ENCODE peak calls at places on chromosomes 3 and 15, in ten cellular contexts. One of them, this sample, is unnamed.

GRCh38 chr3:189169728-189170127 is 2.0 kb upstream of the TPRG1 start:
- DNase-seq in ELR: peak
- DNase-seq in mesendoderm: peak
- DNase-seq in uterus: no peak
- DNase-seq in choroid plexus epithelial cell: no peak
- DNase-seq in NCI-H748 treated with DMSO at 0.1 percent for 48 hours: peak
- DNase-seq in T47D: no peak
- DNase-seq in lower leg skin: no peak
- DNase-seq in DND-41: no peak
- DNase-seq in activated naive CD8-positive, alpha-beta T cell treated with anti-CD3 and anti-CD28 coated beads, Interleukin-2, amount 50 U/mL, for 24 hours: no peak
- DNase-seq in this sample: no peak

GRCh38 chr3:135878501-135878900 is 87.0 kb upstream of the PPP2R3A start:
- DNase-seq in choroid plexus epithelial cell: no peak
- DNase-seq in DND-41: no peak
- DNase-seq in NCI-H748 treated with DMSO at 0.1 percent for 48 hours: no peak
- DNase-seq in mesendoderm: no peak
- DNase-seq in T47D: no peak
- DNase-seq in lower leg skin: no peak
- DNase-seq in ELR: peak
- DNase-seq in activated naive CD8-positive, alpha-beta T cell treated with anti-CD3 and anti-CD28 coated beads, Interleukin-2, amount 50 U/mL, for 24 hours: no peak
- DNase-seq in uterus: no peak
- DNase-seq in this sample: no peak

GRCh38 chr15:80599359-80599758 is 95.8 kb upstream of the ABHD17C start:
- DNase-seq in mesendoderm: no peak
- DNase-seq in NCI-H748 treated with DMSO at 0.1 percent for 48 hours: no peak
- DNase-seq in lower leg skin: no peak
- DNase-seq in T47D: no peak
- DNase-seq in choroid plexus epithelial cell: peak
- DNase-seq in DND-41: no peak
- DNase-seq in activated naive CD8-positive, alpha-beta T cell treated with anti-CD3 and anti-CD28 coated beads, Interleukin-2, amount 50 U/mL, for 24 hours: no peak
- DNase-seq in ELR: peak
- DNase-seq in uterus: no peak
- DNase-seq in this sample: peak

GRCh38 chr15:30065025-30065801 is 17.5 kb upstream of the GOLGA8J start:
- DNase-seq in choroid plexus epithelial cell: peak
- DNase-seq in ELR: peak
- DNase-seq in NCI-H748 treated with DMSO at 0.1 percent for 48 hours: no peak
- DNase-seq in activated naive CD8-positive, alpha-beta T cell treated with anti-CD3 and anti-CD28 coated beads, Interleukin-2, amount 50 U/mL, for 24 hours: no peak
- DNase-seq in lower leg skin: no peak
- DNase-seq in DND-41: no peak
- DNase-seq in uterus: no peak
- DNase-seq in mesendoderm: no peak
- DNase-seq in T47D: no peak
- DNase-seq in this sample: peak

GRCh38 chr15:59137566-59137965 is 32.6 kb downstream of the CCNB2 start:
- DNase-seq in uterus: no peak
- DNase-seq in NCI-H748 treated with DMSO at 0.1 percent for 48 hours: no peak
- DNase-seq in activated naive CD8-positive, alpha-beta T cell treated with anti-CD3 and anti-CD28 coated beads, Interleukin-2, amount 50 U/mL, for 24 hours: peak
- DNase-seq in ELR: no peak
- DNase-seq in T47D: no peak
- DNase-seq in DND-41: no peak
- DNase-seq in mesendoderm: no peak
- DNase-seq in choroid plexus epithelial cell: no peak
- DNase-seq in lower leg skin: no peak
- DNase-seq in this sample: no peak

GRCh38 chr3:120302361-120302760 is 17.3 kb upstream of the GPR156 start:
- DNase-seq in activated naive CD8-positive, alpha-beta T cell treated with anti-CD3 and anti-CD28 coated beads, Interleukin-2, amount 50 U/mL, for 24 hours: no peak
- DNase-seq in choroid plexus epithelial cell: peak
- DNase-seq in lower leg skin: no peak
- DNase-seq in mesendoderm: peak
- DNase-seq in DND-41: no peak
- DNase-seq in uterus: no peak
- DNase-seq in NCI-H748 treated with DMSO at 0.1 percent for 48 hours: no peak
- DNase-seq in T47D: no peak
- DNase-seq in ELR: no peak
- DNase-seq in this sample: peak

GRCh38 chr3:95521396-95521795 is 1293.0 kb upstream of the EPHA6 start:
- DNase-seq in lower leg skin: no peak
- DNase-seq in T47D: no peak
- DNase-seq in uterus: no peak
- DNase-seq in DND-41: no peak
- DNase-seq in activated naive CD8-positive, alpha-beta T cell treated with anti-CD3 and anti-CD28 coated beads, Interleukin-2, amount 50 U/mL, for 24 hours: no peak
- DNase-seq in NCI-H748 treated with DMSO at 0.1 percent for 48 hours: no peak
- DNase-seq in choroid plexus epithelial cell: no peak
- DNase-seq in ELR: no peak
- DNase-seq in mesendoderm: no peak
- DNase-seq in this sample: no peak

GRCh38 chr3:128969993-128970740 is 23.7 kb downstream of the CFAP92 start:
- DNase-seq in uterus: peak
- DNase-seq in DND-41: peak
- DNase-seq in lower leg skin: no peak
- DNase-seq in T47D: no peak
- DNase-seq in mesendoderm: peak
- DNase-seq in choroid plexus epithelial cell: peak
- DNase-seq in NCI-H748 treated with DMSO at 0.1 percent for 48 hours: peak
- DNase-seq in activated naive CD8-positive, alpha-beta T cell treated with anti-CD3 and anti-CD28 coated beads, Interleukin-2, amount 50 U/mL, for 24 hours: peak
- DNase-seq in ELR: peak
- DNase-seq in this sample: peak

GRCh38 chr15:57213783-57214366 is 162.4 kb upstream of the CGNL1 start:
- DNase-seq in choroid plexus epithelial cell: peak
- DNase-seq in T47D: no peak
- DNase-seq in DND-41: no peak
- DNase-seq in ELR: peak
- DNase-seq in mesendoderm: peak
- DNase-seq in lower leg skin: no peak
- DNase-seq in activated naive CD8-positive, alpha-beta T cell treated with anti-CD3 and anti-CD28 coated beads, Interleukin-2, amount 50 U/mL, for 24 hours: no peak
- DNase-seq in uterus: no peak
- DNase-seq in NCI-H748 treated with DMSO at 0.1 percent for 48 hours: peak
- DNase-seq in this sample: peak

GRCh38 chr15:93035092-93035915 is 53.7 kb downstream of the RGMA start:
- DNase-seq in ELR: no peak
- DNase-seq in NCI-H748 treated with DMSO at 0.1 percent for 48 hours: no peak
- DNase-seq in uterus: peak
- DNase-seq in activated naive CD8-positive, alpha-beta T cell treated with anti-CD3 and anti-CD28 coated beads, Interleukin-2, amount 50 U/mL, for 24 hours: no peak
- DNase-seq in DND-41: no peak
- DNase-seq in mesendoderm: no peak
- DNase-seq in T47D: no peak
- DNase-seq in lower leg skin: peak
- DNase-seq in choroid plexus epithelial cell: no peak
- DNase-seq in this sample: no peak

GRCh38 chr3:171873561-171873960 is 30.4 kb downstream of the TMEM212 start:
- DNase-seq in DND-41: no peak
- DNase-seq in T47D: no peak
- DNase-seq in ELR: peak
- DNase-seq in NCI-H748 treated with DMSO at 0.1 percent for 48 hours: no peak
- DNase-seq in choroid plexus epithelial cell: peak
- DNase-seq in mesendoderm: no peak
- DNase-seq in activated naive CD8-positive, alpha-beta T cell treated with anti-CD3 and anti-CD28 coated beads, Interleukin-2, amount 50 U/mL, for 24 hours: no peak
- DNase-seq in lower leg skin: no peak
- DNase-seq in uterus: no peak
- DNase-seq in this sample: peak

GRCh38 chr15:99433757-99434211 is 132.0 kb upstream of the MEF2A start:
- DNase-seq in ELR: no peak
- DNase-seq in T47D: no peak
- DNase-seq in NCI-H748 treated with DMSO at 0.1 percent for 48 hours: no peak
- DNase-seq in choroid plexus epithelial cell: no peak
- DNase-seq in mesendoderm: no peak
- DNase-seq in activated naive CD8-positive, alpha-beta T cell treated with anti-CD3 and anti-CD28 coated beads, Interleukin-2, amount 50 U/mL, for 24 hours: peak
- DNase-seq in DND-41: no peak
- DNase-seq in lower leg skin: peak
- DNase-seq in uterus: no peak
- DNase-seq in this sample: no peak

GRCh38 chr3:71039332-71039731 is 544.2 kb downstream of the FOXP1 start:
- DNase-seq in ELR: no peak
- DNase-seq in NCI-H748 treated with DMSO at 0.1 percent for 48 hours: no peak
- DNase-seq in uterus: no peak
- DNase-seq in T47D: no peak
- DNase-seq in DND-41: no peak
- DNase-seq in lower leg skin: no peak
- DNase-seq in choroid plexus epithelial cell: no peak
- DNase-seq in mesendoderm: no peak
- DNase-seq in activated naive CD8-positive, alpha-beta T cell treated with anti-CD3 and anti-CD28 coated beads, Interleukin-2, amount 50 U/mL, for 24 hours: no peak
- DNase-seq in this sample: no peak

GRCh38 chr3:119841808-119842471 is 60.0 kb downstream of the NR1I2 start:
- DNase-seq in choroid plexus epithelial cell: peak
- DNase-seq in ELR: peak
- DNase-seq in lower leg skin: no peak
- DNase-seq in T47D: no peak
- DNase-seq in uterus: no peak
- DNase-seq in DND-41: no peak
- DNase-seq in NCI-H748 treated with DMSO at 0.1 percent for 48 hours: no peak
- DNase-seq in activated naive CD8-positive, alpha-beta T cell treated with anti-CD3 and anti-CD28 coated beads, Interleukin-2, amount 50 U/mL, for 24 hours: no peak
- DNase-seq in mesendoderm: peak
- DNase-seq in this sample: no peak

GRCh38 chr3:87088984-87089841 is 98.3 kb upstream of the VGLL3 start:
- DNase-seq in uterus: peak
- DNase-seq in choroid plexus epithelial cell: peak
- DNase-seq in NCI-H748 treated with DMSO at 0.1 percent for 48 hours: no peak
- DNase-seq in DND-41: no peak
- DNase-seq in ELR: peak
- DNase-seq in activated naive CD8-positive, alpha-beta T cell treated with anti-CD3 and anti-CD28 coated beads, Interleukin-2, amount 50 U/mL, for 24 hours: peak
- DNase-seq in mesendoderm: no peak
- DNase-seq in T47D: no peak
- DNase-seq in lower leg skin: peak
- DNase-seq in this sample: peak

GRCh38 chr3:29718661-29719065 is 437.8 kb downstream of the RBMS3 start:
- DNase-seq in activated naive CD8-positive, alpha-beta T cell treated with anti-CD3 and anti-CD28 coated beads, Interleukin-2, amount 50 U/mL, for 24 hours: no peak
- DNase-seq in DND-41: no peak
- DNase-seq in T47D: no peak
- DNase-seq in lower leg skin: no peak
- DNase-seq in NCI-H748 treated with DMSO at 0.1 percent for 48 hours: no peak
- DNase-seq in ELR: no peak
- DNase-seq in uterus: no peak
- DNase-seq in mesendoderm: no peak
- DNase-seq in choroid plexus epithelial cell: peak
- DNase-seq in this sample: peak

GRCh38 chr15:27864719-27865118 is 234.4 kb downstream of the OCA2 start:
- DNase-seq in DND-41: no peak
- DNase-seq in mesendoderm: no peak
- DNase-seq in activated naive CD8-positive, alpha-beta T cell treated with anti-CD3 and anti-CD28 coated beads, Interleukin-2, amount 50 U/mL, for 24 hours: no peak
- DNase-seq in T47D: no peak
- DNase-seq in ELR: no peak
- DNase-seq in NCI-H748 treated with DMSO at 0.1 percent for 48 hours: no peak
- DNase-seq in uterus: no peak
- DNase-seq in lower leg skin: peak
- DNase-seq in choroid plexus epithelial cell: no peak
- DNase-seq in this sample: no peak

GRCh38 chr15:73922186-73923151 is 3.8 kb upstream of the LOXL1 start:
- DNase-seq in NCI-H748 treated with DMSO at 0.1 percent for 48 hours: no peak
- DNase-seq in lower leg skin: no peak
- DNase-seq in T47D: no peak
- DNase-seq in ELR: peak
- DNase-seq in mesendoderm: peak
- DNase-seq in DND-41: no peak
- DNase-seq in uterus: peak
- DNase-seq in choroid plexus epithelial cell: peak
- DNase-seq in activated naive CD8-positive, alpha-beta T cell treated with anti-CD3 and anti-CD28 coated beads, Interleukin-2, amount 50 U/mL, for 24 hours: no peak
- DNase-seq in this sample: peak

GRCh38 chr3:177676947-177677587 is 479.8 kb upstream of the TBL1XR1 start:
- DNase-seq in DND-41: no peak
- DNase-seq in lower leg skin: no peak
- DNase-seq in activated naive CD8-positive, alpha-beta T cell treated with anti-CD3 and anti-CD28 coated beads, Interleukin-2, amount 50 U/mL, for 24 hours: no peak
- DNase-seq in T47D: no peak
- DNase-seq in choroid plexus epithelial cell: no peak
- DNase-seq in NCI-H748 treated with DMSO at 0.1 percent for 48 hours: peak
- DNase-seq in ELR: no peak
- DNase-seq in mesendoderm: peak
- DNase-seq in uterus: no peak
- DNase-seq in this sample: no peak

GRCh38 chr3:43330981-43331380 is 44.6 kb downstream of the SNRK start:
- DNase-seq in DND-41: no peak
- DNase-seq in NCI-H748 treated with DMSO at 0.1 percent for 48 hours: no peak
- DNase-seq in ELR: no peak
- DNase-seq in choroid plexus epithelial cell: peak
- DNase-seq in uterus: no peak
- DNase-seq in mesendoderm: no peak
- DNase-seq in activated naive CD8-positive, alpha-beta T cell treated with anti-CD3 and anti-CD28 coated beads, Interleukin-2, amount 50 U/mL, for 24 hours: no peak
- DNase-seq in lower leg skin: no peak
- DNase-seq in T47D: no peak
- DNase-seq in this sample: no peak

GRCh38 chr15:58444658-58445332 is 13.0 kb downstream of the LIPC start:
- DNase-seq in NCI-H748 treated with DMSO at 0.1 percent for 48 hours: no peak
- DNase-seq in activated naive CD8-positive, alpha-beta T cell treated with anti-CD3 and anti-CD28 coated beads, Interleukin-2, amount 50 U/mL, for 24 hours: no peak
- DNase-seq in T47D: no peak
- DNase-seq in mesendoderm: no peak
- DNase-seq in DND-41: no peak
- DNase-seq in ELR: no peak
- DNase-seq in choroid plexus epithelial cell: no peak
- DNase-seq in uterus: no peak
- DNase-seq in lower leg skin: peak
- DNase-seq in this sample: no peak

GRCh38 chr3:13772321-13772745 is 107.5 kb downstream of the WNT7A start:
- DNase-seq in DND-41: no peak
- DNase-seq in choroid plexus epithelial cell: no peak
- DNase-seq in T47D: no peak
- DNase-seq in uterus: no peak
- DNase-seq in NCI-H748 treated with DMSO at 0.1 percent for 48 hours: no peak
- DNase-seq in ELR: no peak
- DNase-seq in mesendoderm: no peak
- DNase-seq in activated naive CD8-positive, alpha-beta T cell treated with anti-CD3 and anti-CD28 coated beads, Interleukin-2, amount 50 U/mL, for 24 hours: no peak
- DNase-seq in lower leg skin: peak
- DNase-seq in this sample: no peak

GRCh38 chr3:65597225-65597951 is 441.3 kb downstream of the MAGI1 start:
- DNase-seq in lower leg skin: no peak
- DNase-seq in T47D: no peak
- DNase-seq in uterus: no peak
- DNase-seq in mesendoderm: peak
- DNase-seq in DND-41: no peak
- DNase-seq in ELR: peak
- DNase-seq in choroid plexus epithelial cell: no peak
- DNase-seq in NCI-H748 treated with DMSO at 0.1 percent for 48 hours: peak
- DNase-seq in activated naive CD8-positive, alpha-beta T cell treated with anti-CD3 and anti-CD28 coated beads, Interleukin-2, amount 50 U/mL, for 24 hours: no peak
- DNase-seq in this sample: peak

GRCh38 chr15:90231028-90232017 is 2.4 kb downstream of the CIB1 start:
- DNase-seq in DND-41: peak
- DNase-seq in mesendoderm: no peak
- DNase-seq in lower leg skin: no peak
- DNase-seq in ELR: no peak
- DNase-seq in choroid plexus epithelial cell: no peak
- DNase-seq in NCI-H748 treated with DMSO at 0.1 percent for 48 hours: no peak
- DNase-seq in T47D: peak
- DNase-seq in uterus: no peak
- DNase-seq in activated naive CD8-positive, alpha-beta T cell treated with anti-CD3 and anti-CD28 coated beads, Interleukin-2, amount 50 U/mL, for 24 hours: peak
- DNase-seq in this sample: no peak

GRCh38 chr3:31423522-31423921 is 109.2 kb upstream of the STT3B start:
- DNase-seq in uterus: no peak
- DNase-seq in ELR: peak
- DNase-seq in T47D: no peak
- DNase-seq in DND-41: no peak
- DNase-seq in choroid plexus epithelial cell: peak
- DNase-seq in NCI-H748 treated with DMSO at 0.1 percent for 48 hours: no peak
- DNase-seq in lower leg skin: no peak
- DNase-seq in mesendoderm: no peak
- DNase-seq in activated naive CD8-positive, alpha-beta T cell treated with anti-CD3 and anti-CD28 coated beads, Interleukin-2, amount 50 U/mL, for 24 hours: no peak
- DNase-seq in this sample: peak

GRCh38 chr3:58414538-58415197 is 19.0 kb downstream of the PDHB start:
- DNase-seq in mesendoderm: peak
- DNase-seq in uterus: peak
- DNase-seq in lower leg skin: no peak
- DNase-seq in choroid plexus epithelial cell: peak
- DNase-seq in NCI-H748 treated with DMSO at 0.1 percent for 48 hours: peak
- DNase-seq in DND-41: peak
- DNase-seq in activated naive CD8-positive, alpha-beta T cell treated with anti-CD3 and anti-CD28 coated beads, Interleukin-2, amount 50 U/mL, for 24 hours: peak
- DNase-seq in ELR: peak
- DNase-seq in T47D: no peak
- DNase-seq in this sample: peak

GRCh38 chr3:192564611-192565010 is 162.7 kb downstream of the FGF12 start:
- DNase-seq in T47D: no peak
- DNase-seq in NCI-H748 treated with DMSO at 0.1 percent for 48 hours: no peak
- DNase-seq in activated naive CD8-positive, alpha-beta T cell treated with anti-CD3 and anti-CD28 coated beads, Interleukin-2, amount 50 U/mL, for 24 hours: no peak
- DNase-seq in DND-41: no peak
- DNase-seq in mesendoderm: peak
- DNase-seq in ELR: no peak
- DNase-seq in lower leg skin: no peak
- DNase-seq in choroid plexus epithelial cell: peak
- DNase-seq in uterus: no peak
- DNase-seq in this sample: peak

GRCh38 chr3:150094150-150094932 is 123.6 kb upstream of the PFN2 start:
- DNase-seq in NCI-H748 treated with DMSO at 0.1 percent for 48 hours: no peak
- DNase-seq in DND-41: no peak
- DNase-seq in choroid plexus epithelial cell: peak
- DNase-seq in mesendoderm: peak
- DNase-seq in ELR: peak
- DNase-seq in uterus: no peak
- DNase-seq in T47D: no peak
- DNase-seq in lower leg skin: no peak
- DNase-seq in activated naive CD8-positive, alpha-beta T cell treated with anti-CD3 and anti-CD28 coated beads, Interleukin-2, amount 50 U/mL, for 24 hours: no peak
- DNase-seq in this sample: no peak